ENCODE peak calls at places on chromosome 13, in nine cellular contexts. One of them, this sample, is unnamed.

GRCh38 chr13:49208619-49209018 is 11.5 kb upstream of the MLNR start:
- DNase-seq in aorta: no peak
- DNase-seq in ascending aorta: no peak
- DNase-seq in upper lobe of right lung: no peak
- DNase-seq in DMS 273 treated with DMSO at 0.1 percent for 48 hours: no peak
- DNase-seq in tibial artery: no peak
- DNase-seq in activated naive CD8-positive, alpha-beta T cell treated with anti-CD3 and anti-CD28 coated beads for 36 hours: no peak
- DNase-seq in pancreas: no peak
- DNase-seq in fibroblast of the conjunctiva: no peak
- DNase-seq in this sample: no peak

GRCh38 chr13:92547256-92547655 is 679.4 kb upstream of the GPC6 start:
- DNase-seq in upper lobe of right lung: no peak
- DNase-seq in activated naive CD8-positive, alpha-beta T cell treated with anti-CD3 and anti-CD28 coated beads for 36 hours: no peak
- DNase-seq in fibroblast of the conjunctiva: no peak
- DNase-seq in DMS 273 treated with DMSO at 0.1 percent for 48 hours: no peak
- DNase-seq in ascending aorta: no peak
- DNase-seq in pancreas: no peak
- DNase-seq in tibial artery: no peak
- DNase-seq in aorta: no peak
- DNase-seq in this sample: no peak

GRCh38 chr13:90256746-90257145 is 1090.7 kb upstream of the MIR17HG start:
- DNase-seq in ascending aorta: no peak
- DNase-seq in DMS 273 treated with DMSO at 0.1 percent for 48 hours: no peak
- DNase-seq in tibial artery: no peak
- DNase-seq in fibroblast of the conjunctiva: no peak
- DNase-seq in upper lobe of right lung: no peak
- DNase-seq in activated naive CD8-positive, alpha-beta T cell treated with anti-CD3 and anti-CD28 coated beads for 36 hours: no peak
- DNase-seq in aorta: no peak
- DNase-seq in pancreas: no peak
- DNase-seq in this sample: no peak

GRCh38 chr13:111872475-111873150 is 194.3 kb upstream of the SOX1 start:
- DNase-seq in pancreas: no peak
- DNase-seq in ascending aorta: no peak
- DNase-seq in activated naive CD8-positive, alpha-beta T cell treated with anti-CD3 and anti-CD28 coated beads for 36 hours: no peak
- DNase-seq in DMS 273 treated with DMSO at 0.1 percent for 48 hours: no peak
- DNase-seq in aorta: no peak
- DNase-seq in tibial artery: peak; percentile 40
- DNase-seq in fibroblast of the conjunctiva: no peak
- DNase-seq in upper lobe of right lung: no peak
- DNase-seq in this sample: no peak

GRCh38 chr13:97849305-97849704 is 104.2 kb upstream of the IPO5 start:
- DNase-seq in tibial artery: no peak
- DNase-seq in pancreas: no peak
- DNase-seq in upper lobe of right lung: no peak
- DNase-seq in activated naive CD8-positive, alpha-beta T cell treated with anti-CD3 and anti-CD28 coated beads for 36 hours: no peak
- DNase-seq in aorta: no peak
- DNase-seq in ascending aorta: no peak
- DNase-seq in DMS 273 treated with DMSO at 0.1 percent for 48 hours: no peak
- DNase-seq in fibroblast of the conjunctiva: no peak
- DNase-seq in this sample: no peak

GRCh38 chr13:105634059-105634458 is 901.4 kb downstream of the EFNB2 start:
- DNase-seq in pancreas: no peak
- DNase-seq in tibial artery: no peak
- DNase-seq in fibroblast of the conjunctiva: no peak
- DNase-seq in DMS 273 treated with DMSO at 0.1 percent for 48 hours: no peak
- DNase-seq in ascending aorta: no peak
- DNase-seq in upper lobe of right lung: no peak
- DNase-seq in aorta: no peak
- DNase-seq in activated naive CD8-positive, alpha-beta T cell treated with anti-CD3 and anti-CD28 coated beads for 36 hours: no peak
- DNase-seq in this sample: no peak

GRCh38 chr13:27170521-27171243 is 929 bp downstream of the USP12 start:
- DNase-seq in upper lobe of right lung: peak; percentile 78
- DNase-seq in ascending aorta: no peak
- DNase-seq in tibial artery: no peak
- DNase-seq in DMS 273 treated with DMSO at 0.1 percent for 48 hours: no peak
- DNase-seq in aorta: peak; percentile 84
- DNase-seq in pancreas: peak; percentile 80
- DNase-seq in activated naive CD8-positive, alpha-beta T cell treated with anti-CD3 and anti-CD28 coated beads for 36 hours: peak; percentile 48
- DNase-seq in fibroblast of the conjunctiva: no peak
- DNase-seq in this sample: peak; percentile 20

GRCh38 chr13:106038752-106039151 is 496.7 kb downstream of the EFNB2 start:
- DNase-seq in aorta: no peak
- DNase-seq in DMS 273 treated with DMSO at 0.1 percent for 48 hours: no peak
- DNase-seq in upper lobe of right lung: no peak
- DNase-seq in pancreas: no peak
- DNase-seq in ascending aorta: no peak
- DNase-seq in fibroblast of the conjunctiva: peak; percentile 45
- DNase-seq in activated naive CD8-positive, alpha-beta T cell treated with anti-CD3 and anti-CD28 coated beads for 36 hours: no peak
- DNase-seq in tibial artery: no peak
- DNase-seq in this sample: no peak

GRCh38 chr13:112959701-112960542 is 9.1 kb upstream of the MCF2L start:
- DNase-seq in fibroblast of the conjunctiva: no peak
- DNase-seq in activated naive CD8-positive, alpha-beta T cell treated with anti-CD3 and anti-CD28 coated beads for 36 hours: no peak
- DNase-seq in ascending aorta: no peak
- DNase-seq in aorta: peak; percentile 67
- DNase-seq in upper lobe of right lung: peak; percentile 56
- DNase-seq in DMS 273 treated with DMSO at 0.1 percent for 48 hours: no peak
- DNase-seq in pancreas: peak; percentile 45
- DNase-seq in tibial artery: peak; percentile 53
- DNase-seq in this sample: no peak

GRCh38 chr13:20387441-20387971 is 138.2 kb downstream of the CRYL1 start:
- DNase-seq in aorta: no peak
- DNase-seq in activated naive CD8-positive, alpha-beta T cell treated with anti-CD3 and anti-CD28 coated beads for 36 hours: no peak
- DNase-seq in upper lobe of right lung: no peak
- DNase-seq in tibial artery: no peak
- DNase-seq in pancreas: no peak
- DNase-seq in ascending aorta: no peak
- DNase-seq in fibroblast of the conjunctiva: no peak
- DNase-seq in DMS 273 treated with DMSO at 0.1 percent for 48 hours: no peak
- DNase-seq in this sample: no peak

GRCh38 chr13:96130818-96131217 is 40.9 kb downstream of the HS6ST3 start:
- DNase-seq in fibroblast of the conjunctiva: no peak
- DNase-seq in upper lobe of right lung: no peak
- DNase-seq in ascending aorta: no peak
- DNase-seq in aorta: no peak
- DNase-seq in pancreas: no peak
- DNase-seq in DMS 273 treated with DMSO at 0.1 percent for 48 hours: no peak
- DNase-seq in tibial artery: no peak
- DNase-seq in activated naive CD8-positive, alpha-beta T cell treated with anti-CD3 and anti-CD28 coated beads for 36 hours: no peak
- DNase-seq in this sample: no peak

GRCh38 chr13:40120781-40121180 is 465.3 kb downstream of the COG6 start:
- DNase-seq in ascending aorta: no peak
- DNase-seq in upper lobe of right lung: no peak
- DNase-seq in aorta: no peak
- DNase-seq in fibroblast of the conjunctiva: no peak
- DNase-seq in activated naive CD8-positive, alpha-beta T cell treated with anti-CD3 and anti-CD28 coated beads for 36 hours: no peak
- DNase-seq in tibial artery: no peak
- DNase-seq in pancreas: no peak
- DNase-seq in DMS 273 treated with DMSO at 0.1 percent for 48 hours: no peak
- DNase-seq in this sample: no peak

GRCh38 chr13:26515721-26516120 is 41.8 kb upstream of the WASF3 start:
- DNase-seq in ascending aorta: no peak
- DNase-seq in tibial artery: no peak
- DNase-seq in activated naive CD8-positive, alpha-beta T cell treated with anti-CD3 and anti-CD28 coated beads for 36 hours: no peak
- DNase-seq in aorta: no peak
- DNase-seq in DMS 273 treated with DMSO at 0.1 percent for 48 hours: no peak
- DNase-seq in pancreas: no peak
- DNase-seq in fibroblast of the conjunctiva: no peak
- DNase-seq in upper lobe of right lung: no peak
- DNase-seq in this sample: no peak

GRCh38 chr13:110109910-110110309 is 197.0 kb downstream of the COL4A1 start:
- DNase-seq in upper lobe of right lung: no peak
- DNase-seq in pancreas: no peak
- DNase-seq in tibial artery: peak; percentile 92
- DNase-seq in ascending aorta: no peak
- DNase-seq in activated naive CD8-positive, alpha-beta T cell treated with anti-CD3 and anti-CD28 coated beads for 36 hours: no peak
- DNase-seq in fibroblast of the conjunctiva: peak; percentile 72
- DNase-seq in aorta: peak; percentile 92
- DNase-seq in DMS 273 treated with DMSO at 0.1 percent for 48 hours: no peak
- DNase-seq in this sample: no peak

GRCh38 chr13:112867301-112867711 is 101.7 kb upstream of the MCF2L start:
- DNase-seq in aorta: peak; percentile 57
- DNase-seq in DMS 273 treated with DMSO at 0.1 percent for 48 hours: no peak
- DNase-seq in activated naive CD8-positive, alpha-beta T cell treated with anti-CD3 and anti-CD28 coated beads for 36 hours: no peak
- DNase-seq in ascending aorta: no peak
- DNase-seq in fibroblast of the conjunctiva: no peak
- DNase-seq in upper lobe of right lung: no peak
- DNase-seq in tibial artery: no peak
- DNase-seq in pancreas: no peak
- DNase-seq in this sample: no peak

GRCh38 chr13:43074824-43075510 is 51.6 kb downstream of the DNAJC15 start:
- DNase-seq in DMS 273 treated with DMSO at 0.1 percent for 48 hours: no peak
- DNase-seq in activated naive CD8-positive, alpha-beta T cell treated with anti-CD3 and anti-CD28 coated beads for 36 hours: no peak
- DNase-seq in fibroblast of the conjunctiva: no peak
- DNase-seq in upper lobe of right lung: no peak
- DNase-seq in pancreas: no peak
- DNase-seq in aorta: no peak
- DNase-seq in tibial artery: no peak
- DNase-seq in ascending aorta: no peak
- DNase-seq in this sample: no peak

GRCh38 chr13:85091835-85092234 is 707.4 kb downstream of the SLITRK6 start:
- DNase-seq in pancreas: no peak
- DNase-seq in activated naive CD8-positive, alpha-beta T cell treated with anti-CD3 and anti-CD28 coated beads for 36 hours: no peak
- DNase-seq in upper lobe of right lung: no peak
- DNase-seq in ascending aorta: no peak
- DNase-seq in DMS 273 treated with DMSO at 0.1 percent for 48 hours: no peak
- DNase-seq in tibial artery: no peak
- DNase-seq in fibroblast of the conjunctiva: no peak
- DNase-seq in aorta: no peak
- DNase-seq in this sample: no peak

GRCh38 chr13:36475468-36475867 is 43.2 kb downstream of the CCNA1 start:
- DNase-seq in fibroblast of the conjunctiva: no peak
- DNase-seq in activated naive CD8-positive, alpha-beta T cell treated with anti-CD3 and anti-CD28 coated beads for 36 hours: no peak
- DNase-seq in pancreas: no peak
- DNase-seq in aorta: no peak
- DNase-seq in DMS 273 treated with DMSO at 0.1 percent for 48 hours: no peak
- DNase-seq in upper lobe of right lung: no peak
- DNase-seq in ascending aorta: no peak
- DNase-seq in tibial artery: no peak
- DNase-seq in this sample: no peak

GRCh38 chr13:110303644-110304043 is 3.3 kb downstream of the COL4A1 start:
- DNase-seq in tibial artery: no peak
- DNase-seq in activated naive CD8-positive, alpha-beta T cell treated with anti-CD3 and anti-CD28 coated beads for 36 hours: no peak
- DNase-seq in ascending aorta: no peak
- DNase-seq in pancreas: no peak
- DNase-seq in DMS 273 treated with DMSO at 0.1 percent for 48 hours: no peak
- DNase-seq in fibroblast of the conjunctiva: no peak
- DNase-seq in upper lobe of right lung: no peak
- DNase-seq in aorta: no peak
- DNase-seq in this sample: no peak

This sample was measured in prostate gland.